ENCODE peak calls at places on chromosomes 13 and 19, in eight cellular contexts. G is fibroblast of pulmonary artery, F is aorta, X is BE2C, N is GM23338, O is mucosa of descending colon, M is AG04450, P is GM12865. D is an unnamed sample.

GRCh38 chr13:113506025-113506685 is 15.6 kb upstream of the DCUN1D2 start:
- DNase-seq in G (no peak), F (no peak), X (peak; percentile 36), N (no peak), O (no peak), M (no peak), P (no peak), D (peak; percentile 92)

GRCh38 chr19:2627855-2628254 is 74.6 kb downstream of the GNG7 start:
- DNase-seq in G (no peak), F (no peak), X (no peak), N (no peak), O (no peak), M (no peak), P (no peak), D (peak; percentile 85)

GRCh38 chr13:25657062-25657588 is 285.4 kb downstream of the ATP8A2 start:
- DNase-seq in G (no peak), F (no peak), X (no peak), N (no peak), O (no peak), M (no peak), P (no peak), D (peak; percentile 14)

GRCh38 chr19:17095141-17095919 is 19.8 kb downstream of the MYO9B start:
- DNase-seq in G (peak; percentile 98), F (peak; percentile 87), X (no peak), N (no peak), O (no peak), M (no peak), P (no peak), D (peak; percentile 72)

GRCh38 chr13:112926003-112926402 is 43.0 kb upstream of the MCF2L start:
- DNase-seq in G (no peak), F (no peak), X (no peak), N (no peak), O (no peak), M (no peak), P (no peak), D (no peak)

GRCh38 chr19:30388819-30389218 is 16.6 kb downstream of the ZNF536 start:
- DNase-seq in G (no peak), F (no peak), X (no peak), N (no peak), O (no peak), M (no peak), P (no peak), D (no peak)

GRCh38 chr13:112983428-112984196 is 14.6 kb downstream of the MCF2L start:
- DNase-seq in G (no peak), F (no peak), X (peak; percentile 40), N (no peak), O (peak; percentile 67), M (no peak), P (no peak), D (no peak)

GRCh38 chr13:46866150-46866549 is 30.7 kb downstream of the HTR2A start:
- DNase-seq in G (peak; percentile 73), F (no peak), X (peak; percentile 89), N (peak; percentile 15), O (peak; percentile 37), M (peak; percentile 27), P (peak; percentile 49), D (no peak)

GRCh38 chr13:65057986-65058385 is 2172.2 kb downstream of the PCDH9 start:
- DNase-seq in G (peak; percentile 13), F (no peak), X (no peak), N (no peak), O (no peak), M (no peak), P (no peak), D (no peak)

GRCh38 chr13:82749551-82749950 is 1132.7 kb downstream of the SLITRK1 start:
- DNase-seq in G (no peak), F (no peak), X (no peak), N (no peak), O (no peak), M (no peak), P (no peak), D (no peak)

GRCh38 chr19:46014534-46014933 is 8.3 kb downstream of the PGLYRP1 start:
- DNase-seq in G (no peak), F (no peak), X (no peak), N (no peak), O (no peak), M (no peak), P (no peak), D (peak; percentile 27)

GRCh38 chr13:98768522-98768921 is 16.1 kb upstream of the SLC15A1 start:
- DNase-seq in G (no peak), F (no peak), X (no peak), N (no peak), O (no peak), M (no peak), P (no peak), D (no peak)

GRCh38 chr13:108925070-108925469 is 295.7 kb downstream of the MYO16 start:
- DNase-seq in G (no peak), F (no peak), X (no peak), N (no peak), O (no peak), M (no peak), P (no peak), D (no peak)

GRCh38 chr13:26075498-26075897 is 23.7 kb upstream of the SHISA2 start:
- DNase-seq in G (no peak), F (no peak), X (no peak), N (peak; percentile 39), O (no peak), M (no peak), P (no peak), D (peak; percentile 59)

DNA sequence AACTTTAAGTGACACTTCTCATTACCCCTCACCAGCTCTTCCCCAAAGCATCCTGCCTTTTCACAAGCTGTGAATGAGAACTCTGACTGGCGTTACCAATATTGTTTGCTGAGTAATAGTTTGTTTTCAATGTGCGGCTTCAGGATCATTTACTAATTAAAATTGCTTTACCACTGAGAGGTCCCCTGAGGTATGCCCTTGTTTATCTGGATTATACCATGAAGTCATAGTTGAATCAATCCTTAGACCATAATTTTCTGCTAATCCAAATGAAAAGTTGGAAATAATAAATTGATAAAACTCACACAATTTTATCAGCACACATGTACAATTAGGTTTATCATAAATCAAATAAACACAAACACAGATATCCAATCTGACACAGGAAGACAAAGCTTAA is 568.8 kb downstream of the PCDH9 start:
- DNase-seq in G (no peak), F (no peak), X (no peak), N (no peak), O (no peak), M (no peak), P (no peak), D (no peak)
- H3K4me3 ChIP-seq in G (no peak overlapping the region), F (no peak overlapping the region), X (no peak overlapping the region), N (no peak overlapping the region), O (no peak overlapping the region), M (no peak overlapping the region), P (no peak overlapping the region), D (no peak overlapping the region)

DNA sequence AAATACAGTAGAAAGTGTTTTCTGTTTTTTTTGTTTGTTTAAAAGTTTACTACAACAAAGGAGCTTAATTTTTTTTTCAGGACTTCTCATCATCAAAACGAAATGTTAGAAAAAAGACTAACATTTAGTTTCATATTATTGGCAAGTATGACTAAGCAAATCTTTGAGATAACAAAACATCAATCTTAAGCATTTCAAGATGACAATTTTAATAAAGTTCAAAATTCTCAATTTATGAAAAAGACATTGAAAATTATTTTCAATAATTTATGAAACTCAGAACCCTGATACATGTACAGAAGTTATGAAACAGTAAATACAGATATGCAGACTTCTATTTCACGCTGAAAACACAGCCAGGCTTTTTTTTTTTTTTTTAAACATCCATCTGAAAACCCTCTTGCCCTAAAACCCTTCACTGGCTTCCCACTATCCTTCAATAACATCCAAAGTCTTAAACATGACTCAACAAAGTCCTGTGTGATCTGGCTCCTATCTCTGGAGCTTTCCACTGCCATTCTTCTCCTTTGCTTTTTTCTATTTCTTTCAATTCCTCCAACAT is 3.9 kb downstream of the RBM26 start:
- DNase-seq in G (no peak), F (no peak), X (no peak), N (no peak), O (no peak), M (no peak), P (no peak), D (no peak)
- H3K4me3 ChIP-seq in G (no peak overlapping the region), F (no peak overlapping the region), X (peak overlapping the region; percentile 76), N (peak overlapping the region; percentile 92), O (no peak overlapping the region), M (no peak overlapping the region), P (peak overlapping the region; percentile 99), D (no peak overlapping the region)

DNA sequence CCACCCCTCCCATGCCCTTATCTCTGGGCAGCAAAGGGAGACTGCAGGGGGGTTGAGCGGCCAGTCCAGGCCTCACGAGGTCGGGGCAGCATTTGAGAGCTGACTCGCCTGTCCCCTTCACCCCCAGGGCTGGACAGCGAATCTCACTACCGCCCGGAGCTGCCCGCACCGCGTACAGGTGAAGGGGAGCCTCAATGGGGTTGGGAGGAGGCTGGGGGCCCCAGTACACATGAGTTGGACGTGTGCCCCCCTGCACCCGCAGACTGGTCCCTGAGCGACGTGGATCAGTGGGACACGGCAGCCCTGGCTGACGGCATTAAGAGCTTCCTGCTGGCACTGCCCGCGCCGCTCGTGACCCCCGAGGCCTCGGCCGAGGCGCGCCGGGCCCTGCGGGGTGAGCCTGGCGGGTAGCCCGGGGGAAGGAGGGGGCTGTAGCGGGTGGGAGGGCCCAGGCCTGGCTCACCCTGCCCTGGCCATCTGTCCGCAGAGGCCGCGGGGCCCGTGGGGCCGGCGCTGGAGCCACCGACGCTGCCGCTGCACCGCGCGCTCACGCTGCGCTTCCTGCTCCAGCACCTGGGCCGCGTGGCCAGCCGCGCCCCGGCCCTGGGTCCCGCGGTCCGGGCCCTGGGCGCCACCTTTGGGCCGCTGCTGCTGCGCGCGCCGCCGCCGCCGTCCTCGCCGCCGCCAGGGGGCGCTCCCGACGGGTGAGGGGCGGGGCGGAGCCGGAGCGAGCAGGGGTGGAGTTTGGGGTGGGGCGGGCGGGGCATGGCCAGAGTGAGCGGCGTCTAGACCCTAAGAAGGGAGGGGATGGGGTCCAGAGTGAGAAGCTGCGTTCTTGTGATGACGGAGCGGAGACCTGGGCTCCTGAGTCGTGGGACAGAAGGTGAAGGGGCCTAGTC is 8.1 kb downstream of the PIK3R2 start:
- DNase-seq in G (peak; percentile 57), F (peak; percentile 93), X (peak; percentile 82), N (peak; percentile 82), O (peak; percentile 90), M (no peak), P (peak; percentile 85), D (peak; percentile 100)
- H3K4me3 ChIP-seq in G (peak overlapping the region; percentile 10), F (no peak overlapping the region), X (peak overlapping the region; percentile 44), N (peak overlapping the region; percentile 42), O (no peak overlapping the region), M (peak overlapping the region; percentile 2), P (peak overlapping the region; percentile 44), D (peak overlapping the region; percentile 56)

GRCh38 chr13:37409756-37410155 is 188.8 kb downstream of the POSTN start:
- DNase-seq in G (no peak), F (no peak), X (no peak), N (no peak), O (no peak), M (no peak), P (no peak), D (no peak)

GRCh38 chr13:37417042-37417441 is 181.5 kb downstream of the POSTN start:
- DNase-seq in G (peak; percentile 37), F (no peak), X (no peak), N (no peak), O (no peak), M (no peak), P (no peak), D (peak; percentile 65)

GRCh38 chr13:37414667-37415066 is 183.9 kb downstream of the POSTN start:
- DNase-seq in G (no peak), F (no peak), X (no peak), N (peak; percentile 45), O (no peak), M (no peak), P (no peak), D (no peak)

GRCh38 chr13:37413161-37413560 is 185.4 kb downstream of the POSTN start:
- DNase-seq in G (no peak), F (no peak), X (no peak), N (no peak), O (no peak), M (no peak), P (no peak), D (no peak)

GRCh38 chr13:37412271-37412683 is 186.3 kb downstream of the POSTN start:
- DNase-seq in G (peak; percentile 18), F (no peak), X (no peak), N (no peak), O (no peak), M (peak; percentile 23), P (no peak), D (no peak)
- H3K4me3 ChIP-seq in G (no peak overlapping the region), F (no peak overlapping the region), X (no peak overlapping the region), N (no peak overlapping the region), O (no peak overlapping the region), M (no peak overlapping the region), P (no peak overlapping the region), D (no peak overlapping the region)

D was measured in osteoblast.